ENCODE peak calls at places on chromosomes 16 and 17, in five cellular contexts. One of them, this sample, is unnamed.

GRCh38 chr17:74813793-74814192 is 37.6 kb upstream of the NAT9 start:
- DNase-seq in right atrium auricular region: no peak
- DNase-seq in aorta: no peak
- DNase-seq in CD8-positive, alpha-beta memory T cell: no peak
- DNase-seq in heart left ventricle: no peak
- DNase-seq in this sample: no peak

GRCh38 chr17:20091161-20092029 is 82.2 kb downstream of the SPECC1 start:
- DNase-seq in aorta: peak; percentile 77
- DNase-seq in right atrium auricular region: peak; percentile 65
- DNase-seq in CD8-positive, alpha-beta memory T cell: no peak
- DNase-seq in heart left ventricle: peak; percentile 76
- DNase-seq in this sample: no peak

GRCh38 chr16:22789281-22789945 is 24.5 kb upstream of the HS3ST2 start:
- DNase-seq in aorta: no peak
- DNase-seq in heart left ventricle: no peak
- DNase-seq in CD8-positive, alpha-beta memory T cell: no peak
- DNase-seq in right atrium auricular region: no peak
- DNase-seq in this sample: no peak

GRCh38 chr17:2190014-2190413 is 113.6 kb downstream of the SMG6 start:
- DNase-seq in CD8-positive, alpha-beta memory T cell: no peak
- DNase-seq in aorta: no peak
- DNase-seq in heart left ventricle: no peak
- DNase-seq in right atrium auricular region: no peak
- DNase-seq in this sample: no peak

GRCh38 chr16:3509470-3509928 is 8.7 kb downstream of the CLUAP1 start:
- DNase-seq in aorta: no peak
- DNase-seq in heart left ventricle: no peak
- DNase-seq in right atrium auricular region: no peak
- DNase-seq in CD8-positive, alpha-beta memory T cell: peak; percentile 44
- DNase-seq in this sample: peak; percentile 78

GRCh38 chr17:27466748-27467375 is 10.6 kb downstream of the KSR1 start:
- DNase-seq in right atrium auricular region: no peak
- DNase-seq in heart left ventricle: peak; percentile 35
- DNase-seq in aorta: no peak
- DNase-seq in CD8-positive, alpha-beta memory T cell: peak; percentile 16
- DNase-seq in this sample: no peak

GRCh38 chr17:38877130-38877851 is 7.4 kb downstream of the LASP1 start:
- DNase-seq in right atrium auricular region: no peak
- DNase-seq in heart left ventricle: no peak
- DNase-seq in CD8-positive, alpha-beta memory T cell: no peak
- DNase-seq in aorta: no peak
- DNase-seq in this sample: no peak

GRCh38 chr17:17693955-17694228 is 12.6 kb downstream of the RAI1 start:
- DNase-seq in right atrium auricular region: no peak
- DNase-seq in heart left ventricle: no peak
- DNase-seq in aorta: no peak
- DNase-seq in CD8-positive, alpha-beta memory T cell: no peak
- DNase-seq in this sample: peak; percentile 12

GRCh38 chr16:4700380-4700996 is 7.1 kb downstream of the NUDT16L1 start:
- DNase-seq in aorta: no peak
- DNase-seq in heart left ventricle: no peak
- DNase-seq in CD8-positive, alpha-beta memory T cell: no peak
- DNase-seq in right atrium auricular region: no peak
- DNase-seq in this sample: no peak

GRCh38 chr17:57679906-57680695 is 65.0 kb downstream of the CCDC182 start:
- DNase-seq in CD8-positive, alpha-beta memory T cell: no peak
- DNase-seq in aorta: peak; percentile 25
- DNase-seq in right atrium auricular region: peak; percentile 13
- DNase-seq in heart left ventricle: no peak
- DNase-seq in this sample: no peak

GRCh38 chr17:27569257-27569722 is 61.7 kb upstream of the LGALS9 start:
- DNase-seq in heart left ventricle: no peak
- DNase-seq in right atrium auricular region: no peak
- DNase-seq in aorta: no peak
- DNase-seq in CD8-positive, alpha-beta memory T cell: peak; percentile 56
- DNase-seq in this sample: no peak

GRCh38 chr16:1706386-1707192 is 594 bp downstream of the MAPK8IP3 start:
- DNase-seq in aorta: peak; percentile 83
- DNase-seq in heart left ventricle: no peak
- DNase-seq in CD8-positive, alpha-beta memory T cell: peak; percentile 12
- DNase-seq in right atrium auricular region: no peak
- DNase-seq in this sample: peak; percentile 77

GRCh38 chr17:15782809-15783208 is 50.7 kb downstream of the TBC1D26 start:
- DNase-seq in heart left ventricle: peak; percentile 62
- DNase-seq in aorta: peak; percentile 87
- DNase-seq in right atrium auricular region: no peak
- DNase-seq in CD8-positive, alpha-beta memory T cell: no peak
- DNase-seq in this sample: no peak
- H3K4me3 ChIP-seq in heart left ventricle: peak overlapping the region; percentile 61
- H3K4me3 ChIP-seq in aorta: peak overlapping the region; percentile 66
- H3K4me3 ChIP-seq in right atrium auricular region: peak overlapping the region; percentile 58
- H3K4me3 ChIP-seq in CD8-positive, alpha-beta memory T cell: no peak overlapping the region
- H3K4me3 ChIP-seq in this sample: no peak overlapping the region

GRCh38 chr16:31764103-31764502 is 109.5 kb upstream of the ZNF267 start:
- DNase-seq in CD8-positive, alpha-beta memory T cell: no peak
- DNase-seq in aorta: no peak
- DNase-seq in heart left ventricle: no peak
- DNase-seq in right atrium auricular region: no peak
- DNase-seq in this sample: no peak

GRCh38 chr16:31767267-31767666 is 106.3 kb upstream of the ZNF267 start:
- DNase-seq in CD8-positive, alpha-beta memory T cell: no peak
- DNase-seq in right atrium auricular region: no peak
- DNase-seq in aorta: no peak
- DNase-seq in heart left ventricle: no peak
- DNase-seq in this sample: no peak
- H3K9me3 ChIP-seq in CD8-positive, alpha-beta memory T cell: peaks cover 64% of the 10 kb centered on the region
- H3K9me3 ChIP-seq in right atrium auricular region: peaks cover 100% of the 10 kb centered on the region
- H3K9me3 ChIP-seq in aorta: peaks cover 46% of the 10 kb centered on the region
- H3K9me3 ChIP-seq in heart left ventricle: peaks cover 100% of the 10 kb centered on the region
- H3K9me3 ChIP-seq in this sample: peaks cover 20% of the 10 kb centered on the region

GRCh38 chr17:80760501-80760900 is 215.9 kb downstream of the RPTOR start:
- DNase-seq in CD8-positive, alpha-beta memory T cell: no peak
- DNase-seq in right atrium auricular region: no peak
- DNase-seq in heart left ventricle: no peak
- DNase-seq in aorta: no peak
- DNase-seq in this sample: no peak
- H3K4me1 ChIP-seq in CD8-positive, alpha-beta memory T cell: peaks cover 57% of the 10 kb centered on the region
- H3K4me1 ChIP-seq in right atrium auricular region: peaks cover 6% of the 10 kb centered on the region
- H3K4me1 ChIP-seq in heart left ventricle: peaks cover 4% of the 10 kb centered on the region
- H3K4me1 ChIP-seq in aorta: no peaks in the 10 kb centered on the region
- H3K4me1 ChIP-seq in this sample: peaks cover 26% of the 10 kb centered on the region

DNA sequence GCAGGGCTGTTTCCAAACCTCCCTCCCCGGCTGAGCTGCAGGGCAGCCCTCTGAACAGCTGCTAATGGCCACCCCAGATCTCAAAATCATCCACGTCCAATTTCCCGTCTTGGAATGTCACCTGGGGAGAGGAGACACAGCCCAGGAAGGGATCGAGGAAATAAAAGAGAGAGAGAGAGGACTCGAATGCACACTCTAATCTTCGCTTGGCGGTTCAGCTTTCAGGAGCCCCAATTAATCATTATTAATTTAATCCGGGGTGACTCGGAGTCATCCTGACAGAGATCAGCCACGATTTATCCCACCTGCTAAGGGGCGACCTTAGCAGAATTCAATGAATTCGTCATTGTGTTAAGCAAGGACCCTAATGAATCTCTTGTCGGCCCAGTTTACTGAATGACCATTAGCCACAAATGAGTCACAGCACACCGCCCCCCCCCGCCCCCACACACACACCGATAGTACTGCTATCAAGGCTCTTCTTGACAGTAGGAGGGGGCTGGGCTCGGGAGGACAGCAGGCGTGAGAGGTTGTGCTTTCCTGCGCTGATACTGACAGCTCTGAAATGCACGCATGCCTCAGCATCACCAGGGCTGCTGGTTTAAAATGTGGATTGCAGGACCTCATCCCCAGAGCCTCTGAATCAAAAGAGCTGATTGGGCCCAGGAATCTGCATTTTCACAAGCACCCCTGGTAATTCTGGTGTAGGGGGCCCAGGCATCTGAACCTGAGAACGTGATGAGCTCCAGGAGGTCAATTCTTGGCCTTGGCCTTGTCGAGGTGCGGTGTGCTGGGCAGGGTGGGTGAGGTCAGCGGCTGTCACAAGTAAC is 190.0 kb upstream of the CIBAR2 start:
- DNase-seq in aorta: no peak
- DNase-seq in heart left ventricle: no peak
- DNase-seq in right atrium auricular region: no peak
- DNase-seq in CD8-positive, alpha-beta memory T cell: no peak
- DNase-seq in this sample: no peak
- H3K4me3 ChIP-seq in aorta: no peak overlapping the region
- H3K4me3 ChIP-seq in heart left ventricle: no peak overlapping the region
- H3K4me3 ChIP-seq in right atrium auricular region: no peak overlapping the region
- H3K4me3 ChIP-seq in CD8-positive, alpha-beta memory T cell: no peak overlapping the region
- H3K4me3 ChIP-seq in this sample: no peak overlapping the region

GRCh38 chr16:59440502-59440901 is 706.4 kb upstream of the GOT2 start:
- DNase-seq in right atrium auricular region: no peak
- DNase-seq in heart left ventricle: no peak
- DNase-seq in aorta: no peak
- DNase-seq in CD8-positive, alpha-beta memory T cell: no peak
- DNase-seq in this sample: no peak
- H3K9me3 ChIP-seq in right atrium auricular region: peaks cover 14% of the 10 kb centered on the region
- H3K9me3 ChIP-seq in heart left ventricle: no peaks in the 10 kb centered on the region
- H3K9me3 ChIP-seq in aorta: no peaks in the 10 kb centered on the region
- H3K9me3 ChIP-seq in CD8-positive, alpha-beta memory T cell: no peaks in the 10 kb centered on the region
- H3K9me3 ChIP-seq in this sample: no peaks in the 10 kb centered on the region

DNA sequence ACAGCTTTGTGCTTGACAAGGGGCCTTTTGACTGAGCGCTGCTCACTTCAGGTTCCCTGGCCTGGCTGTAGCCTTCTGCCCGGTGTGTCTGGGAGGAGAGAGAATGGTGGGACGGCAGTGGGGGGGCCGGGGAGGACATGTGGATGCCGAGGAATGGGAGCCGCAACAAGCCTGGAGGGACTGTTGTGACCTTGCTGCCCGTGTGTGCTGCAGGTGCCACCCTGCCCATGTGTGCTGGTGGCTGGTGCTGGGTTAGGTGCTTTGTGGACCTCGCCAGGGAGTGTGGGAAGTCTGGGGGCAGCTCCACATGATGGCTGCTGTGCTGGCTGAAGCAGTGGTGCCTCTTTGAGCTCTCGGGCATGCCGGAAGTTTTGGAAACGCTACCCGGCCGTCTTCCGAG is 132.1 kb downstream of the LAT start:
- DNase-seq in heart left ventricle: no peak
- DNase-seq in CD8-positive, alpha-beta memory T cell: no peak
- DNase-seq in right atrium auricular region: no peak
- DNase-seq in aorta: no peak
- DNase-seq in this sample: no peak
- H3K4me1 ChIP-seq in heart left ventricle: peaks cover 12% of the 10 kb centered on the region
- H3K4me1 ChIP-seq in CD8-positive, alpha-beta memory T cell: peaks cover 17% of the 10 kb centered on the region
- H3K4me1 ChIP-seq in right atrium auricular region: peaks cover 28% of the 10 kb centered on the region
- H3K4me1 ChIP-seq in aorta: no peaks in the 10 kb centered on the region
- H3K4me1 ChIP-seq in this sample: peaks cover 9% of the 10 kb centered on the region

DNA sequence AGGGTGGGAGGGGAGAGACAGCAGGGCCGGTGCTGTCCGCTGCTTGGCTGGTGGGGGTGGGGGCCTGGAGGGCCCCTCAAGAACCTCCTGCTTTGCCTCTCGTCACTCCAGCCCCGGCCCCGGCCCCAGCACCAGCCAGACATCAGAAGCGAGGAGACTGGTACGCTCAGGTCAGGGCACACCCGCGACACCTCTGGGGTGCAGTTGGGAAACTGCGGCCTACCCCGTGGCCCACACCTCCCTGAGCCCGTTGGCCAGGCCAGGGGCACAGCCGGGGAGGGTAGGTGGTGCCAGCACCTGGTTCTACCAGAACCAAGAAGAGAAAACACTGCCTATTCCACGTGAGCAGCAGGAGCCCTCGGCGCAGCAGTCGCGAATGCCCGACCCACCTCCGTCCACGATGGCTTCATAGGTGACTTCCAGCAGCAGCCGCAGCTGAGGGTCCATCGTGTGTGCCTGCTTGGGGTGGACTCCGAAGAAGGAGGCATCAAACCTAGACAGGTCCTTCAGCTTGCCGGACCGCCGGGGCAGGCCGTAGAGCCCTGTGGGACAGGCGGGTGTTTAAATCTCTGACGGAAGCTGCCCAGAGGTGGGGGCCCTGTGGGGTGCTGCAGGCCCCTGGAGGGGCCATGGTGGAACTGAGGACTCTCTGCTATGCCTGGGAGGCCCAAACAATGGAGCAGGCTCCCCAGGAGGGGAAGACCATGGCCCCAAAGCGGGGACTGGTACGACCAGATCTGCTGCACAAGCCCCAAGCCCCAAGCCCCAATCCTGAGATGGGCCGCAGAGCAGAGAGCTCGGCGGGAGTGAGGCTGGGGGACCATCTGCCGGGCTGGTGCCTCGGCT is 2.9 kb downstream of the FASN start:
- DNase-seq in aorta: no peak
- DNase-seq in heart left ventricle: no peak
- DNase-seq in right atrium auricular region: no peak
- DNase-seq in CD8-positive, alpha-beta memory T cell: no peak
- DNase-seq in this sample: no peak
- H3K4me3 ChIP-seq in aorta: no peak overlapping the region
- H3K4me3 ChIP-seq in heart left ventricle: no peak overlapping the region
- H3K4me3 ChIP-seq in right atrium auricular region: no peak overlapping the region
- H3K4me3 ChIP-seq in CD8-positive, alpha-beta memory T cell: no peak overlapping the region
- H3K4me3 ChIP-seq in this sample: no peak overlapping the region

GRCh38 chr17:22516861-22517636 is 824.7 kb downstream of the KCNJ18 start:
- DNase-seq in right atrium auricular region: no peak
- DNase-seq in heart left ventricle: no peak
- DNase-seq in aorta: no peak
- DNase-seq in CD8-positive, alpha-beta memory T cell: no peak
- DNase-seq in this sample: no peak
- H3K9me3 ChIP-seq in right atrium auricular region: no peaks in the 10 kb centered on the region
- H3K9me3 ChIP-seq in heart left ventricle: no peaks in the 10 kb centered on the region
- H3K9me3 ChIP-seq in aorta: no peaks in the 10 kb centered on the region
- H3K9me3 ChIP-seq in CD8-positive, alpha-beta memory T cell: no peaks in the 10 kb centered on the region
- H3K9me3 ChIP-seq in this sample: no peaks in the 10 kb centered on the region

This sample was measured in naive thymus-derived CD4-positive, alpha-beta T cell.